ENCODE peak calls at places on chromosomes 16 and 17, in eight cellular contexts. Q is GM23338, Z is heart right ventricle, Y is heart left ventricle, B is epithelial cell of proximal tubule, L is SK-N-SH, K is cardiac muscle cell, N is neural progenitor cell. V is an unnamed sample.

GRCh38 chr17:9987779-9988585 is 82.9 kb upstream of the RCVRN start:
- DNase-seq in Q (peak; percentile 68), B (no peak), L (peak; percentile 58), N (peak; percentile 59), Y (peak; percentile 24), K (peak; percentile 61), Z (peak; percentile 34), V (peak; percentile 32)

GRCh38 chr16:3646348-3646920 is 8.1 kb upstream of the DNASE1 start:
- DNase-seq in Y (no peak), B (no peak), Z (no peak), L (no peak), K (no peak), Q (no peak), N (no peak), V (no peak)

GRCh38 chr16:47013172-47013571 is 39.7 kb upstream of the DNAJA2 start:
- DNase-seq in L (no peak), Q (no peak), Z (no peak), K (no peak), Y (no peak), B (no peak), N (no peak), V (no peak)

GRCh38 chr17:77145209-77145608 is 4.4 kb downstream of the SEC14L1 start:
- DNase-seq in K (no peak), N (no peak), L (no peak), Q (no peak), Z (no peak), B (no peak), Y (no peak), V (no peak)

GRCh38 chr17:17493249-17493985 is 2.8 kb downstream of the RASD1 start:
- DNase-seq in K (no peak), Z (peak; percentile 46), L (no peak), N (peak; percentile 68), B (no peak), Y (no peak), Q (peak; percentile 45), V (no peak)

GRCh38 chr17:1713878-1714487 is 3.8 kb upstream of the TLCD2 start:
- DNase-seq in Z (no peak), K (peak; percentile 70), N (peak; percentile 86), L (peak; percentile 62), Q (peak; percentile 92), Y (no peak), B (no peak), V (peak; percentile 41)

GRCh38 chr17:32019228-32019627 is 12.0 kb downstream of the LRRC37B start:
- DNase-seq in N (no peak), Y (no peak), B (no peak), K (no peak), L (no peak), Q (no peak), Z (no peak), V (no peak)

GRCh38 chr17:41967141-41967920 is 736 bp downstream of the CNP start:
- DNase-seq in Z (no peak), L (peak; percentile 48), Y (no peak), B (no peak), Q (peak; percentile 58), N (no peak), K (peak; percentile 28), V (no peak)

GRCh38 chr17:50153650-50154575 is 3.4 kb upstream of the PPP1R9B start:
- DNase-seq in N (no peak), K (no peak), L (no peak), Y (peak; percentile 68), Z (peak; percentile 78), Q (no peak), B (no peak), V (no peak)

GRCh38 chr17:8188408-8188839 is 1.6 kb downstream of the BORCS6 start:
- DNase-seq in Q (no peak), L (no peak), B (no peak), N (no peak), Z (no peak), Y (no peak), K (no peak), V (no peak)

GRCh38 chr17:62716834-62717588 is 89.5 kb downstream of the MRC2 start:
- DNase-seq in L (no peak), N (no peak), B (no peak), Q (no peak), Y (no peak), Z (no peak), K (no peak), V (no peak)

GRCh38 chr17:16374129-16374528 is 6.8 kb upstream of the UBB start:
- DNase-seq in Z (no peak), K (no peak), Y (no peak), B (no peak), L (no peak), Q (no peak), N (no peak), V (no peak)

GRCh38 chr17:81519284-81520020 is 6.9 kb upstream of the ACTG1 start:
- DNase-seq in N (peak; percentile 70), K (peak; percentile 53), B (no peak), L (no peak), Y (no peak), Z (peak; percentile 25), Q (peak; percentile 78), V (peak; percentile 80)

GRCh38 chr17:9512323-9513168 is 63.1 kb downstream of the STX8 start:
- DNase-seq in K (no peak), B (peak; percentile 29), N (no peak), Q (no peak), Z (no peak), Y (no peak), L (no peak), V (no peak)

GRCh38 chr17:50219345-50219744 is 17.9 kb upstream of the COL1A1 start:
- DNase-seq in Y (no peak), B (peak; percentile 51), Q (no peak), L (no peak), K (no peak), N (no peak), Z (no peak), V (no peak)

GRCh38 chr16:28984619-28985135 is at the start of gene LAT:
- DNase-seq in Y (no peak), Z (peak; percentile 39), B (no peak), K (no peak), Q (no peak), L (no peak), N (no peak), V (no peak)

GRCh38 chr17:38656959-38657823 is 17.6 kb downstream of the EPOP start:
- DNase-seq in Q (no peak), L (no peak), Z (no peak), B (no peak), K (no peak), Y (no peak), N (peak; percentile 49), V (no peak)

GRCh38 chr17:69430488-69430887 is 16.0 kb downstream of the MAP2K6 start:
- DNase-seq in L (no peak), K (peak; percentile 87), Q (no peak), B (no peak), Z (no peak), N (no peak), Y (no peak), V (no peak)

GRCh38 chr17:72717676-72718075 is 374.8 kb downstream of the SLC39A11 start:
- DNase-seq in L (no peak), N (no peak), Y (no peak), B (no peak), Q (no peak), Z (no peak), K (no peak), V (no peak)

GRCh38 chr16:20611975-20612471 is 35.9 kb upstream of the ACSM2B start:
- DNase-seq in Y (no peak), K (no peak), L (no peak), Z (peak; percentile 78), Q (no peak), B (no peak), N (no peak), V (no peak)

GRCh38 chr16:28524544-28525179 is 14.1 kb downstream of the NUPR1 start:
- DNase-seq in Z (no peak), Y (no peak), Q (no peak), L (no peak), N (no peak), B (no peak), K (no peak), V (no peak)

GRCh38 chr17:38577244-38577643 is 28.5 kb downstream of the SRCIN1 start:
- DNase-seq in L (no peak), K (no peak), Z (no peak), N (no peak), Q (no peak), B (no peak), Y (no peak), V (no peak)

GRCh38 chr16:19071811-19072777 is 4.7 kb downstream of the COQ7 start:
- DNase-seq in Z (peak; percentile 41), B (no peak), Y (peak; percentile 40), Q (peak; percentile 84), L (peak; percentile 58), N (peak; percentile 66), K (peak; percentile 56), V (peak; percentile 45)

GRCh38 chr17:29597361-29598172 is 4.6 kb downstream of the ANKRD13B start:
- DNase-seq in Q (peak; percentile 70), N (peak; percentile 66), Y (no peak), Z (no peak), K (no peak), L (no peak), B (no peak), V (no peak)

GRCh38 chr17:21549107-21549687 is 143.1 kb upstream of the KCNJ18 start:
- DNase-seq in B (no peak), K (no peak), Q (no peak), L (no peak), Z (no peak), N (no peak), Y (no peak), V (no peak)

GRCh38 chr17:50218071-50218759 is 16.8 kb upstream of the COL1A1 start:
- DNase-seq in N (no peak), Q (no peak), L (no peak), Y (no peak), B (no peak), Z (no peak), K (no peak), V (no peak)

GRCh38 chr16:5615868-5616642 is 518.5 kb upstream of the EEF2KMT start:
- DNase-seq in Q (peak; percentile 88), B (no peak), K (peak; percentile 88), N (peak; percentile 92), Y (peak; percentile 13), Z (peak; percentile 28), L (peak; percentile 84), V (peak; percentile 63)

GRCh38 chr16:84933774-84934571 is 77.4 kb downstream of the ZDHHC7 start:
- DNase-seq in K (no peak), Z (peak; percentile 86), N (no peak), B (no peak), Q (no peak), L (peak; percentile 48), Y (peak; percentile 84), V (no peak)
- TF ChIP-seq CTCF in K (no peak), Z (no peak), N (no peak), B (no peak), Q (no peak), L (no peak), Y (no peak), V (no peak)

GRCh38 chr16:68367034-68367433 is 56.2 kb downstream of the PRMT7 start:
- DNase-seq in N (peak; percentile 76), K (peak; percentile 72), Z (no peak), Q (peak; percentile 81), L (peak; percentile 74), Y (no peak), B (no peak), V (no peak)
- TF ChIP-seq CTCF in N (peak; percentile 65), K (peak; percentile 32), Z (no peak), Q (peak; percentile 60), L (peak; percentile 54), Y (peak; percentile 38), B (peak; percentile 41), V (peak; percentile 60)

GRCh38 chr17:66942453-66943264 is 21.8 kb upstream of the CACNG4 start:
- DNase-seq in N (no peak), Q (no peak), L (no peak), B (no peak), Z (no peak), K (no peak), Y (no peak), V (no peak)
- TF ChIP-seq CTCF in N (no peak), Q (no peak), L (no peak), B (peak; percentile 37), Z (no peak), K (no peak), Y (no peak), V (no peak)

GRCh38 chr16:87190288-87191240 is 126.6 kb downstream of the C16orf95 start:
- DNase-seq in Z (no peak), Y (no peak), N (no peak), L (no peak), Q (peak; percentile 48), B (no peak), K (no peak), V (no peak)
- TF ChIP-seq CTCF in Z (no peak), Y (no peak), N (peak; percentile 52), L (no peak), Q (peak; percentile 46), B (peak; percentile 35), K (peak; percentile 7), V (peak; percentile 22)